ENCODE peak calls at places on chromosomes 7 and 10, in nine cellular contexts. Y is HT1080; N is RWPE1; T is activated T-cell treated with anti-CD3 and anti-CD28 coated beads, Interleukin-2, amount 50 U/mL, for 72 hours; Q is osteoblast; G is germinal center; I is AG20443; M is mucosa of descending colon; V is putamen. X is an unnamed sample.

GRCh38 chr10:129074939-129075338 is 392.1 kb upstream of the MGMT start:
- DNase-seq in Y (no peak), N (no peak), T (no peak), Q (no peak), G (no peak), I (no peak), M (no peak), V (no peak), X (no peak)

GRCh38 chr10:88212069-88212468 is 348.6 kb downstream of the PTEN start:
- DNase-seq in Y (no peak), N (no peak), T (no peak), Q (no peak), G (no peak), I (no peak), M (no peak), V (no peak), X (no peak)

GRCh38 chr7:111820621-111821020 is 258.3 kb upstream of the IMMP2L start:
- DNase-seq in Y (no peak), N (no peak), T (no peak), Q (no peak), G (no peak), I (peak), M (no peak), V (no peak), X (no peak)

GRCh38 chr10:130652544-130652943 is 516.4 kb downstream of the GLRX3 start:
- DNase-seq in Y (no peak), N (peak), T (no peak), Q (peak), G (no peak), I (no peak), M (no peak), V (no peak), X (no peak)

GRCh38 chr10:7264313-7264741 is 146.5 kb downstream of the SFMBT2 start:
- DNase-seq in Y (peak), N (peak), T (no peak), Q (no peak), G (no peak), I (no peak), M (no peak), V (no peak), X (peak)

GRCh38 chr7:129728875-129729467 is 117.5 kb downstream of the NRF1 start:
- DNase-seq in Y (no peak), N (no peak), T (no peak), Q (no peak), G (no peak), I (no peak), M (no peak), V (no peak), X (no peak)

GRCh38 chr7:120725376-120726039 is 132.4 kb downstream of the TSPAN12 start:
- DNase-seq in Y (peak), N (peak), T (no peak), Q (peak), G (peak), I (peak), M (no peak), V (peak), X (no peak)

GRCh38 chr10:132613566-132614348 is 76.2 kb downstream of the INPP5A start:
- DNase-seq in Y (no peak), N (no peak), T (no peak), Q (peak), G (no peak), I (no peak), M (peak), V (no peak), X (no peak)

GRCh38 chr7:6160191-6160623 is 112.2 kb downstream of the CYTH3 start:
- DNase-seq in Y (peak), N (peak), T (no peak), Q (peak), G (no peak), I (peak), M (no peak), V (peak), X (peak)

GRCh38 chr7:93265220-93265619 is 33.1 kb downstream of the VPS50 start:
- DNase-seq in Y (no peak), N (no peak), T (no peak), Q (no peak), G (no peak), I (no peak), M (no peak), V (no peak), X (no peak)

GRCh38 chr7:155867734-155868400 is 55.6 kb upstream of the SHH start:
- DNase-seq in Y (no peak), N (no peak), T (no peak), Q (no peak), G (no peak), I (no peak), M (no peak), V (no peak), X (no peak)

GRCh38 chr10:128998101-128998500 is 468.9 kb upstream of the MGMT start:
- DNase-seq in Y (no peak), N (no peak), T (no peak), Q (no peak), G (no peak), I (no peak), M (no peak), V (no peak), X (no peak)

GRCh38 chr10:119399466-119399865 is 143.1 kb downstream of the RGS10 start:
- DNase-seq in Y (no peak), N (no peak), T (no peak), Q (no peak), G (no peak), I (no peak), M (no peak), V (no peak), X (no peak)

GRCh38 chr7:105664816-105665525 is 83.7 kb upstream of the EFCAB10 start:
- DNase-seq in Y (peak), N (no peak), T (no peak), Q (no peak), G (no peak), I (peak), M (no peak), V (no peak), X (peak)

GRCh38 chr10:59894114-59894513 is 12.2 kb downstream of the CCDC6 start:
- DNase-seq in Y (no peak), N (peak), T (no peak), Q (peak), G (no peak), I (peak), M (peak), V (no peak), X (peak)

GRCh38 chr10:71647526-71648354 is 71.8 kb downstream of the C10orf105 start:
- DNase-seq in Y (no peak), N (peak), T (no peak), Q (peak), G (no peak), I (peak), M (no peak), V (no peak), X (peak)

GRCh38 chr10:21810582-21811244 is 192.8 kb downstream of the DNAJC1 start:
- DNase-seq in Y (no peak), N (peak), T (no peak), Q (no peak), G (no peak), I (no peak), M (no peak), V (no peak), X (no peak)

GRCh38 chr7:91875851-91876250 is 4.7 kb downstream of the MTERF1 start:
- DNase-seq in Y (no peak), N (no peak), T (no peak), Q (no peak), G (no peak), I (no peak), M (no peak), V (no peak), X (no peak)